ENCODE peak calls at places on chromosomes 3 and 15, in nine cellular contexts. O is skeletal muscle cell, X is fibroblast of mammary gland, A is heart left ventricle, B is stomach, V is astrocyte of the spinal cord, Z is IMR-90, L is H7, D is HFF-Myc. T is an unnamed sample.

GRCh38 chr3:18124501-18124900 is 300.6 kb downstream of the SATB1 start:
- DNase-seq in Z (peak; percentile 67), V (peak; percentile 85), X (peak; percentile 83), L (no peak), B (no peak), A (no peak), O (peak; percentile 52), D (peak; percentile 31), T (no peak)

GRCh38 chr3:120645083-120645800 is 36.8 kb downstream of the HGD start:
- DNase-seq in Z (peak; percentile 22), B (no peak), A (no peak), D (no peak), X (no peak), V (no peak), L (no peak), O (no peak), T (no peak)

GRCh38 chr15:74723754-74724334 is 1.5 kb downstream of the CYP1A1 start:
- DNase-seq in B (no peak), X (peak; percentile 31), D (no peak), O (peak; percentile 7), A (no peak), V (peak; percentile 54), L (peak; percentile 81), Z (peak; percentile 46), T (no peak)

GRCh38 chr3:43949594-43949993 is 258.9 kb downstream of the ABHD5 start:
- DNase-seq in B (no peak), X (no peak), L (no peak), D (no peak), O (no peak), Z (no peak), V (no peak), A (no peak), T (no peak)

GRCh38 chr15:62391565-62392262 is 226.6 kb upstream of the C2CD4B start:
- DNase-seq in B (peak; percentile 50), O (no peak), A (peak; percentile 78), V (peak; percentile 54), D (no peak), Z (peak; percentile 34), X (peak; percentile 45), L (peak; percentile 81), T (peak; percentile 86)

GRCh38 chr15:96736384-96736783 is 405.9 kb downstream of the NR2F2 start:
- DNase-seq in B (no peak), L (no peak), V (no peak), O (no peak), D (no peak), Z (no peak), X (peak; percentile 1), A (no peak), T (no peak)

GRCh38 chr3:53597136-53597915 is 102.9 kb downstream of the CACNA1D start:
- DNase-seq in Z (no peak), V (no peak), A (no peak), B (no peak), O (no peak), X (no peak), D (no peak), L (no peak), T (no peak)

GRCh38 chr3:53286727-53287412 is 31.0 kb upstream of the TKT start:
- DNase-seq in L (peak; percentile 60), B (no peak), Z (peak; percentile 76), O (peak; percentile 6), A (no peak), X (peak; percentile 21), D (no peak), V (peak; percentile 64), T (no peak)

GRCh38 chr15:38564557-38565286 is at the start of gene RASGRP1:
- DNase-seq in V (peak; percentile 41), B (peak; percentile 73), X (peak; percentile 31), O (no peak), A (peak; percentile 81), D (no peak), Z (peak; percentile 56), L (peak; percentile 91), T (peak; percentile 55)

GRCh38 chr15:30872341-30872748 is 31.4 kb upstream of the FAN1 start:
- DNase-seq in A (no peak), O (no peak), X (peak; percentile 50), Z (peak; percentile 61), L (no peak), D (no peak), B (no peak), V (peak; percentile 14), T (no peak)

GRCh38 chr3:125052671-125053303 is 3.0 kb downstream of the HEG1 start:
- DNase-seq in O (peak; percentile 71), D (no peak), Z (peak; percentile 92), A (no peak), B (no peak), X (peak; percentile 94), L (no peak), V (peak; percentile 90), T (peak; percentile 36)

GRCh38 chr15:34757262-34757661 is 2.5 kb upstream of the GJD2 start:
- DNase-seq in D (no peak), V (no peak), O (no peak), L (no peak), X (no peak), Z (no peak), A (no peak), B (no peak), T (no peak)

GRCh38 chr3:38141173-38141951 is 2.9 kb downstream of the MYD88 start:
- DNase-seq in V (no peak), A (no peak), X (no peak), D (no peak), B (no peak), Z (no peak), O (no peak), L (no peak), T (no peak)

GRCh38 chr15:33131880-33132279 is 62.6 kb downstream of the FMN1 start:
- DNase-seq in Z (peak; percentile 72), A (no peak), O (peak; percentile 57), L (no peak), X (peak; percentile 69), B (no peak), V (peak; percentile 75), D (no peak), T (no peak)

GRCh38 chr3:148697311-148698189 is at the start of gene AGTR1:
- DNase-seq in Z (peak; percentile 24), A (peak; percentile 78), D (no peak), V (peak; percentile 36), X (peak; percentile 60), O (no peak), L (peak; percentile 73), B (peak; percentile 28), T (peak; percentile 79)

GRCh38 chr3:148694116-148694515 is 3.6 kb upstream of the AGTR1 start:
- DNase-seq in B (no peak), A (no peak), V (no peak), L (no peak), O (no peak), D (no peak), Z (peak; percentile 20), X (no peak), T (no peak)

DNA sequence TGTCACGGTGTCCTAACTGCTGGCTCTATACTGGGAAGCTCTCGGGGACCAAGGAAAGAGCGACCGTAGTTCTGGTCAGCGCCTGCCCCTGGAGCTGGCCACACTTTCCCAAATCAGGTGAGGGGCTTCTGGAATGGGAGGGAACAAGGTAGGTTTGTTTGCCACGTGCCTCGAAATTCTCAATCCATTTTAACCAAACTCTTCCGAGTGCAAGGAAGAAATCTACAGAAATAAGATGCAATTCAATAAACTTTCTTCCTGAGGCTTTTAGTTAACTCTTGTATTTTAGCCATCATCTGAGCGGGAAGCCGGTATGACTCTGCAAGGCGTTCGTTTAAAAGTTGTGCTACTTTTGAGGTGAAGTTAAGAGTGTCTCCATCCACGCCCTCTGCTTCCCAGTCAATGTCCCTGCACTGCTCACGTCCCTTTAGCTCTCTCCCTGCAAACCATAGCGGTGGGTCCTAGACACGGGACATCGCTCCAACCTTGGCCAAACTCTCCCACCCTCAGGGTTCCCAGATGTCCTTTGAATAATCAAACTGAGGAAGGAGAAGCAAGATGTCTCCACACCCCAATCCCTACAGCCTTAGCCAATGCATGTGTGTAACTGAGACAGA is 595 bp downstream of the AGTR1 start:
- DNase-seq in A (no peak), L (no peak), O (no peak), D (no peak), X (no peak), V (no peak), Z (no peak), B (no peak), T (no peak)
- H3K4me3 ChIP-seq in A (peak overlapping the region; percentile 68), L (peak overlapping the region; percentile 41), O (peak overlapping the region; percentile 67), D (peak overlapping the region; percentile 47), X (peak overlapping the region; percentile 65), V (peak overlapping the region; percentile 61), Z (peak overlapping the region; percentile 37), B (peak overlapping the region; percentile 52), T (peak overlapping the region; percentile 69)

GRCh38 chr15:43105778-43106485 is at the start of gene UBR1:
- DNase-seq in V (peak; percentile 94), D (peak; percentile 69), O (peak; percentile 83), A (peak; percentile 93), Z (peak; percentile 92), B (peak; percentile 90), X (peak; percentile 90), L (peak; percentile 82), T (peak; percentile 92)

GRCh38 chr15:43107741-43108140 is 1.9 kb upstream of the UBR1 start:
- DNase-seq in B (no peak), A (no peak), D (no peak), L (no peak), X (no peak), V (no peak), O (no peak), Z (no peak), T (no peak)

GRCh38 chr15:43106486-43106829 is 620 bp upstream of the UBR1 start:
- DNase-seq in X (no peak), A (no peak), L (no peak), Z (no peak), V (no peak), D (no peak), O (no peak), B (no peak), T (no peak)

GRCh38 chr15:43111354-43111753 is 5.5 kb upstream of the UBR1 start:
- DNase-seq in D (no peak), O (no peak), X (no peak), V (no peak), L (no peak), A (no peak), B (no peak), Z (no peak), T (no peak)
- H3K4me3 ChIP-seq in D (no peak overlapping the region), O (no peak overlapping the region), X (no peak overlapping the region), V (no peak overlapping the region), L (no peak overlapping the region), A (no peak overlapping the region), B (no peak overlapping the region), Z (no peak overlapping the region), T (no peak overlapping the region)

DNA sequence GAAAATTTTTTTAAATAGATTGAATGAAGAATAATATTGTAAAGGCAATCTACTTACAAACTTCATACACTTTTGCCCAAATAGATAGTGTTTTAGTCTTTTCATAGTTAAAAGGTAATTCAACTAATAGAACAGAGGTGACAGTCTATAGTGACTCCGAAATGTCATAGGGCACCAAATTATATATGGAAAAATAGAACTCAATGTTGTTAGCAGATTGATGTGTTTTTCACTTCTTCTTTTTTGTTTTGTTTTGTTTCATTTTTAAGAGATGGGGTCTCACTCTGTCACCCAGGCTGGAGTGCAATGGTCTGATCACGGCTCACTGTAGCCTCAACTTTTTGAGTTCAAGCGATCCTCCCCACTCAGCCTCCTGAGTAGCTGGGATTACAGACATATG is 721 bp downstream of the CSTA start:
- DNase-seq in O (no peak), L (no peak), X (no peak), B (no peak), D (no peak), Z (no peak), A (no peak), V (no peak), T (no peak)
- H3K4me3 ChIP-seq in O (no peak overlapping the region), L (no peak overlapping the region), X (no peak overlapping the region), B (no peak overlapping the region), D (no peak overlapping the region), Z (no peak overlapping the region), A (no peak overlapping the region), V (no peak overlapping the region), T (no peak overlapping the region)

GRCh38 chr15:65384505-65384894 is 6.7 kb upstream of the IGDCC3 start:
- DNase-seq in O (no peak), D (no peak), A (no peak), Z (no peak), V (no peak), L (no peak), X (no peak), B (no peak), T (no peak)
- H3K4me3 ChIP-seq in O (no peak overlapping the region), D (no peak overlapping the region), A (peak overlapping the region; percentile 45), Z (no peak overlapping the region), V (no peak overlapping the region), L (no peak overlapping the region), X (no peak overlapping the region), B (peak overlapping the region; percentile 46), T (no peak overlapping the region)

T was measured in psoas muscle.